ENCODE peak calls at places on chromosomes 2 and 18, in ten cellular contexts. M, S, X, P, F, Y, L, N, O and C are unnamed samples.

GRCh38 chr2:46854260-46854659 is 61.3 kb downstream of the MCFD2 start:
- DNase-seq in M (no peak), S (no peak), X (no peak), P (no peak), F (no peak), Y (no peak), L (no peak), N (no peak), O (no peak), C (no peak)

GRCh38 chr2:192578780-192579179 is 384.0 kb upstream of the TMEFF2 start:
- DNase-seq in M (no peak), S (no peak), X (no peak), P (no peak), F (no peak), Y (no peak), L (no peak), N (no peak), O (no peak), C (no peak)

GRCh38 chr2:19209575-19210341 is 148.7 kb downstream of the OSR1 start:
- DNase-seq in M (no peak), S (no peak), X (no peak), P (no peak), F (no peak), Y (no peak), L (no peak), N (no peak), O (no peak), C (no peak)

GRCh38 chr2:37156857-37157714 is at the start of gene EIF2AK2:
- DNase-seq in M (peak; percentile 75), S (peak; percentile 89), X (peak; percentile 85), P (peak; percentile 82), F (peak; percentile 82), Y (peak; percentile 88), L (peak; percentile 99), N (peak; percentile 87), O (peak; percentile 79), C (peak; percentile 30)

GRCh38 chr18:9433616-9434239 is 41.6 kb upstream of the RALBP1 start:
- DNase-seq in M (no peak), S (no peak), X (no peak), P (no peak), F (no peak), Y (no peak), L (no peak), N (no peak), O (no peak), C (no peak)

GRCh38 chr2:109611467-109612095 is 2.2 kb downstream of the SEPTIN10 start:
- DNase-seq in M (peak; percentile 85), S (no peak), X (no peak), P (no peak), F (peak; percentile 28), Y (no peak), L (no peak), N (no peak), O (no peak), C (no peak)

GRCh38 chr2:220068877-220069276 is 441.4 kb downstream of the SLC4A3 start:
- DNase-seq in M (peak; percentile 30), S (no peak), X (no peak), P (no peak), F (no peak), Y (no peak), L (no peak), N (no peak), O (no peak), C (no peak)

GRCh38 chr2:157480182-157480961 is 36.5 kb upstream of the CYTIP start:
- DNase-seq in M (peak; percentile 83), S (peak; percentile 89), X (no peak), P (no peak), F (peak; percentile 6), Y (peak; percentile 66), L (no peak), N (no peak), O (no peak), C (no peak)

GRCh38 chr2:72908741-72909140 is 8.6 kb upstream of the EMX1 start:
- DNase-seq in M (no peak), S (no peak), X (no peak), P (no peak), F (no peak), Y (no peak), L (no peak), N (no peak), O (no peak), C (no peak)

GRCh38 chr2:128199141-128199540 is 108.1 kb downstream of the UGGT1 start:
- DNase-seq in M (no peak), S (no peak), X (no peak), P (no peak), F (no peak), Y (no peak), L (no peak), N (no peak), O (no peak), C (no peak)

GRCh38 chr2:33583194-33583938 is 15.7 kb downstream of the FAM98A start:
- DNase-seq in M (peak; percentile 58), S (no peak), X (no peak), P (peak; percentile 8), F (peak; percentile 20), Y (no peak), L (peak; percentile 25), N (peak; percentile 24), O (no peak), C (no peak)